ENCODE peak calls at places on chromosomes 7 and 10, in eight cellular contexts. I is retina; O is hepatic stellate cell; H is left ventricle myocardium inferior; V is stimulated activated CD4-positive, alpha-beta T cell treated with anti-CD3 and anti-CD28 coated beads, Interleukin-2, amount 100 ng/mL, for 48 hours; G is iPS DF 6.9; S is AG09319; Z is body of pancreas. Y is an unnamed sample.

GRCh38 chr10:28906934-28907333 is 229.6 kb downstream of the BAMBI start:
- DNase-seq in G (no peak), H (no peak), S (no peak), O (no peak), V (no peak), Z (no peak), I (no peak), Y (no peak)

GRCh38 chr10:78139336-78139735 is 105.7 kb downstream of the RPS24 start:
- DNase-seq in S (no peak), I (peak; percentile 56), O (no peak), V (no peak), H (no peak), Z (no peak), G (no peak), Y (peak; percentile 4)

GRCh38 chr7:99876491-99876890 is 342 bp downstream of the OR2AE1 start:
- DNase-seq in Z (no peak), I (no peak), S (no peak), O (no peak), V (no peak), H (no peak), G (no peak), Y (no peak)

GRCh38 chr10:23344251-23344841 is at the start of gene C10orf67:
- DNase-seq in G (no peak), O (peak; percentile 7), I (peak; percentile 88), S (no peak), Z (peak; percentile 23), V (no peak), H (peak; percentile 49), Y (peak; percentile 78)

GRCh38 chr10:53598914-53599313 is 826.3 kb upstream of the MBL2 start:
- DNase-seq in H (no peak), O (no peak), V (no peak), G (peak; percentile 85), S (no peak), I (no peak), Z (no peak), Y (no peak)

GRCh38 chr10:49163741-49164140 is 24.4 kb downstream of the TMEM273 start:
- DNase-seq in G (no peak), S (no peak), H (no peak), O (peak; percentile 38), Z (no peak), I (no peak), V (no peak), Y (no peak)

GRCh38 chr10:66828957-66829356 is 96.9 kb upstream of the LRRTM3 start:
- DNase-seq in H (no peak), G (no peak), S (no peak), V (no peak), O (no peak), Z (no peak), I (no peak), Y (no peak)

GRCh38 chr7:158858592-158859503 is 2.5 kb downstream of the DYNC2I1 start:
- DNase-seq in O (no peak), S (no peak), H (no peak), G (no peak), V (no peak), Z (no peak), I (no peak), Y (no peak)

GRCh38 chr7:43572516-43573049 is 10.3 kb upstream of the STK17A start:
- DNase-seq in G (no peak), H (no peak), Z (no peak), S (peak; percentile 98), V (no peak), O (peak; percentile 69), I (no peak), Y (peak; percentile 72)

GRCh38 chr7:44292876-44293560 is 32.4 kb downstream of the CAMK2B start:
- DNase-seq in S (no peak), Z (peak; percentile 3), G (no peak), I (no peak), H (no peak), V (no peak), O (no peak), Y (no peak)